ENCODE peak calls at places on chromosomes 4 and X, in four cellular contexts. One of them, this sample, is unnamed.

GRCh38 chr4:176919631-176920030 is 126.9 kb upstream of the VEGFC start:
- DNase-seq in esophagus muscularis mucosa: no peak
- DNase-seq in Caki2: no peak
- DNase-seq in immature natural killer cell: no peak
- DNase-seq in this sample: no peak

GRCh38 chr4:109730294-109731051 is 603 bp upstream of the PLA2G12A start:
- DNase-seq in esophagus muscularis mucosa: no peak
- DNase-seq in Caki2: peak; percentile 69
- DNase-seq in immature natural killer cell: no peak
- DNase-seq in this sample: peak; percentile 72

GRCh38 chr4:23929248-23929647 is 39.4 kb upstream of the PPARGC1A start:
- DNase-seq in esophagus muscularis mucosa: no peak
- DNase-seq in Caki2: no peak
- DNase-seq in immature natural killer cell: no peak
- DNase-seq in this sample: no peak

GRCh38 chrX:41180194-41180902 is 95.1 kb downstream of the USP9X start:
- DNase-seq in esophagus muscularis mucosa: no peak
- DNase-seq in Caki2: peak; percentile 36
- DNase-seq in immature natural killer cell: peak; percentile 40
- DNase-seq in this sample: peak; percentile 75

GRCh38 chr4:156584100-156584499 is 387.5 kb downstream of the PDGFC start:
- DNase-seq in esophagus muscularis mucosa: no peak
- DNase-seq in Caki2: no peak
- DNase-seq in immature natural killer cell: no peak
- DNase-seq in this sample: no peak

GRCh38 chr4:22502895-22503814 is 12.7 kb downstream of the ADGRA3 start:
- DNase-seq in esophagus muscularis mucosa: peak; percentile 21
- DNase-seq in Caki2: no peak
- DNase-seq in immature natural killer cell: no peak
- DNase-seq in this sample: no peak

GRCh38 chr4:13386405-13387107 is 97.6 kb downstream of the RAB28 start:
- DNase-seq in esophagus muscularis mucosa: no peak
- DNase-seq in Caki2: no peak
- DNase-seq in immature natural killer cell: no peak
- DNase-seq in this sample: no peak

GRCh38 chr4:155616112-155616511 is 50.5 kb upstream of the GUCY1A1 start:
- DNase-seq in esophagus muscularis mucosa: no peak
- DNase-seq in Caki2: no peak
- DNase-seq in immature natural killer cell: no peak
- DNase-seq in this sample: no peak

GRCh38 chrX:37942170-37942569 is 64.2 kb upstream of the SYTL5 start:
- DNase-seq in esophagus muscularis mucosa: no peak
- DNase-seq in Caki2: no peak
- DNase-seq in immature natural killer cell: no peak
- DNase-seq in this sample: no peak

GRCh38 chr4:142707397-142707796 is 138.7 kb downstream of the INPP4B start:
- DNase-seq in esophagus muscularis mucosa: no peak
- DNase-seq in Caki2: no peak
- DNase-seq in immature natural killer cell: no peak
- DNase-seq in this sample: peak; percentile 2